ENCODE peak calls at places on chromosomes 1 and 21, in nine cellular contexts. D, I, H, J, G, C, W, E and U are unnamed samples.

GRCh38 chr1:94713472-94714141 is 106.5 kb upstream of the SLC44A3 start:
- DNase-seq in I (peak; percentile 61), E (peak; percentile 20), G (peak; percentile 96), W (no peak), H (peak; percentile 84), D (peak; percentile 39), C (peak; percentile 95), J (peak; percentile 89), U (no peak)

GRCh38 chr1:68969430-68969829 is 472.5 kb upstream of the DEPDC1 start:
- DNase-seq in G (no peak), C (no peak), J (no peak), H (no peak), W (no peak), E (no peak), D (peak; percentile 74), I (no peak), U (no peak)

GRCh38 chr1:20058531-20058930 is 11.5 kb upstream of the PLA2G5 start:
- DNase-seq in H (no peak), C (peak; percentile 73), D (no peak), W (no peak), I (no peak), E (peak; percentile 24), J (peak; percentile 79), G (peak; percentile 87), U (peak; percentile 12)

GRCh38 chr1:3548156-3548893 is 63.0 kb downstream of the MEGF6 start:
- DNase-seq in D (no peak), H (no peak), C (peak; percentile 51), J (no peak), G (peak; percentile 97), W (no peak), I (no peak), E (no peak), U (no peak)

GRCh38 chr1:145997156-145998023 is 1.0 kb upstream of the TXNIP start:
- DNase-seq in D (peak; percentile 34), E (peak; percentile 53), I (peak; percentile 53), W (peak; percentile 35), J (no peak), C (no peak), G (peak; percentile 29), H (peak; percentile 78), U (peak; percentile 63)

GRCh38 chr21:36658926-36659325 is 40.0 kb upstream of the SIM2 start:
- DNase-seq in W (no peak), J (no peak), I (no peak), C (no peak), E (no peak), G (no peak), H (no peak), D (no peak), U (no peak)

GRCh38 chr1:66929289-66929688 is 4.5 kb downstream of the MIER1 start:
- DNase-seq in H (no peak), W (no peak), J (no peak), D (no peak), I (no peak), C (no peak), G (no peak), E (no peak), U (no peak)

GRCh38 chr1:167207940-167208623 is 12.6 kb upstream of the POU2F1 start:
- DNase-seq in G (no peak), D (no peak), W (no peak), E (no peak), H (no peak), C (no peak), J (no peak), I (no peak), U (no peak)

GRCh38 chr1:211742272-211742671 is 66.9 kb upstream of the NEK2 start:
- DNase-seq in H (no peak), J (no peak), G (no peak), E (no peak), W (no peak), D (no peak), I (no peak), C (no peak), U (no peak)